ENCODE peak calls at places on chromosomes 12 and 14, in four cellular contexts. R is mucosa of gallbladder; S is stimulated activated naive CD4-positive, alpha-beta T cell; M is neural progenitor cell. D is an unnamed sample.

GRCh38 chr12:117151195-117152031 is 38.9 kb downstream of the FBXO21 start:
- DNase-seq in S (no peak), R (peak; percentile 65), M (peak; percentile 88), D (peak; percentile 55)

GRCh38 chr12:95538002-95538401 is 13.3 kb downstream of the USP44 start:
- DNase-seq in R (no peak), S (no peak), M (no peak), D (no peak)

GRCh38 chr12:101671157-101671791 is 26.2 kb upstream of the CHPT1 start:
- DNase-seq in S (peak; percentile 47), R (peak; percentile 27), M (no peak), D (peak; percentile 50)

GRCh38 chr14:96754845-96755184 is 42.4 kb upstream of the VRK1 start:
- DNase-seq in R (no peak), S (no peak), M (peak; percentile 81), D (no peak)

GRCh38 chr12:56128669-56129209 is 672 bp downstream of the ESYT1 start:
- DNase-seq in M (no peak), S (peak; percentile 37), R (no peak), D (no peak)

GRCh38 chr12:10959777-10960176 is 20.7 kb upstream of the TAS2R14 start:
- DNase-seq in S (no peak), R (no peak), M (no peak), D (no peak)

GRCh38 chr14:50714452-50715073 is 46.5 kb upstream of the SAV1 start:
- DNase-seq in M (peak; percentile 31), R (no peak), S (no peak), D (no peak)

GRCh38 chr12:54411398-54412241 is 7.4 kb downstream of the ITGA5 start:
- DNase-seq in S (peak; percentile 37), M (no peak), R (no peak), D (no peak)

GRCh38 chr14:22547309-22547947 is 41.6 kb downstream of the DAD1 start:
- DNase-seq in R (no peak), S (no peak), M (no peak), D (no peak)

GRCh38 chr12:116882742-116883141 is 1.5 kb upstream of the HRK start:
- DNase-seq in R (no peak), M (peak; percentile 49), S (no peak), D (no peak)

GRCh38 chr14:97276573-97276972 is 479.4 kb downstream of the VRK1 start:
- DNase-seq in R (no peak), S (peak; percentile 4), M (no peak), D (no peak)

GRCh38 chr12:29427964-29428363 is 47.0 kb upstream of the ERGIC2 start:
- DNase-seq in S (no peak), M (peak; percentile 23), R (no peak), D (no peak)

GRCh38 chr12:113860950-113861349 is 105.2 kb downstream of the RBM19 start:
- DNase-seq in S (no peak), R (no peak), M (no peak), D (no peak)

GRCh38 chr14:50610465-50610864 is 50.5 kb downstream of the ATL1 start:
- DNase-seq in R (no peak), M (no peak), S (no peak), D (no peak)

GRCh38 chr12:64824500-64825142 is at the start of gene TBC1D30:
- DNase-seq in S (no peak), M (peak; percentile 72), R (no peak), D (no peak)

GRCh38 chr12:14473707-14474287 is 93.9 kb downstream of the PLBD1 start:
- DNase-seq in M (peak; percentile 15), S (no peak), R (no peak), D (no peak)

GRCh38 chr12:42481368-42481767 is 108.2 kb downstream of the PRICKLE1 start:
- DNase-seq in S (no peak), M (peak; percentile 75), R (no peak), D (no peak)

GRCh38 chr12:99745106-99745505 is 97.6 kb downstream of the GARIN6 start:
- DNase-seq in M (no peak), R (no peak), S (no peak), D (no peak)

GRCh38 chr12:13101854-13102375 is 1.6 kb downstream of the GSG1 start:
- DNase-seq in S (peak; percentile 22), M (no peak), R (no peak), D (no peak)

GRCh38 chr12:92506460-92506859 is 196.3 kb upstream of the PLEKHG7 start:
- DNase-seq in S (no peak), M (no peak), R (peak; percentile 29), D (no peak)

GRCh38 chr14:44639986-44640385 is 132.9 kb upstream of the FSCB start:
- DNase-seq in R (no peak), S (no peak), M (no peak), D (no peak)

GRCh38 chr14:26125039-26125438 is 472.8 kb downstream of the NOVA1 start:
- DNase-seq in M (no peak), R (no peak), S (no peak), D (no peak)

GRCh38 chr12:26121841-26122680 is 2.8 kb downstream of the BHLHE41 start:
- DNase-seq in M (peak; percentile 74), S (no peak), R (no peak), D (no peak)

GRCh38 chr12:124188561-124189405 is 106.1 kb upstream of the RFLNA start:
- DNase-seq in M (no peak), S (no peak), R (peak; percentile 69), D (no peak)

GRCh38 chr14:52013984-52014600 is 24.7 kb downstream of the RTRAF start:
- DNase-seq in R (no peak), M (peak; percentile 33), S (no peak), D (no peak)

GRCh38 chr12:14824012-14824634 is 10.1 kb upstream of the SMCO3 start:
- DNase-seq in R (no peak), S (no peak), M (no peak), D (no peak)

GRCh38 chr12:70448371-70448770 is 82.3 kb downstream of the KCNMB4 start:
- DNase-seq in M (no peak), R (no peak), S (no peak), D (no peak)

GRCh38 chr12:113409462-113410124 is 5.9 kb upstream of the SDS start:
- DNase-seq in M (no peak), R (no peak), S (no peak), D (no peak)

GRCh38 chr12:26831959-26832816 is 806 bp downstream of the ITPR2 start:
- DNase-seq in S (peak; percentile 55), R (peak; percentile 65), M (peak; percentile 66), D (peak; percentile 66)

GRCh38 chr12:53171725-53172329 is 8.7 kb upstream of the ZNF740 start:
- DNase-seq in R (no peak), M (no peak), S (no peak), D (peak; percentile 69)

GRCh38 chr12:126204326-126204725 is 1139.1 kb downstream of the AACS start:
- DNase-seq in R (no peak), S (no peak), M (no peak), D (no peak)

GRCh38 chr14:52977798-52978197 is 26.9 kb upstream of the FERMT2 start:
- DNase-seq in M (no peak), S (no peak), R (peak; percentile 34), D (no peak)

GRCh38 chr12:105229446-105229845 is 6.5 kb downstream of the APPL2 start:
- DNase-seq in R (no peak), S (no peak), M (no peak), D (no peak)

GRCh38 chr12:98701166-98701565 is 56.1 kb downstream of the APAF1 start:
- DNase-seq in S (no peak), R (no peak), M (no peak), D (no peak)

GRCh38 chr12:30862486-30862885 is 64.1 kb upstream of the TSPAN11 start:
- DNase-seq in M (no peak), S (no peak), R (no peak), D (no peak)

GRCh38 chr12:107884769-107885694 is 110.5 kb downstream of the ASCL4 start:
- DNase-seq in M (peak; percentile 85), R (peak; percentile 46), S (no peak), D (no peak)

D was measured in ureter.